ENCODE peak calls at places on chromosomes 4 and X, in eight cellular contexts. One of them, this sample, is unnamed.

GRCh38 chrX:10160221-10160620 is 3.4 kb downstream of the CLCN4 start:
- DNase-seq in AG08395: no peak
- DNase-seq in smooth muscle cell of the brain vasculature: no peak
- DNase-seq in ecto neural progenitor cell: no peak
- DNase-seq in T-helper 2 cell: no peak
- DNase-seq in B cell: no peak
- DNase-seq in Panc1: no peak
- DNase-seq in HT1080: no peak
- DNase-seq in this sample: no peak

GRCh38 chrX:43328358-43328946 is 327.6 kb upstream of the MAOA start:
- DNase-seq in AG08395: no peak
- DNase-seq in smooth muscle cell of the brain vasculature: no peak
- DNase-seq in ecto neural progenitor cell: no peak
- DNase-seq in T-helper 2 cell: no peak
- DNase-seq in B cell: no peak
- DNase-seq in Panc1: no peak
- DNase-seq in HT1080: no peak
- DNase-seq in this sample: no peak

GRCh38 chr4:78622253-78622979 is 70.8 kb downstream of the ANXA3 start:
- DNase-seq in AG08395: peak; percentile 36
- DNase-seq in smooth muscle cell of the brain vasculature: no peak
- DNase-seq in ecto neural progenitor cell: no peak
- DNase-seq in T-helper 2 cell: no peak
- DNase-seq in B cell: no peak
- DNase-seq in Panc1: no peak
- DNase-seq in HT1080: peak; percentile 88
- DNase-seq in this sample: no peak

GRCh38 chr4:48375651-48376291 is 34.4 kb downstream of the SLAIN2 start:
- DNase-seq in AG08395: peak; percentile 31
- DNase-seq in smooth muscle cell of the brain vasculature: peak; percentile 53
- DNase-seq in ecto neural progenitor cell: no peak
- DNase-seq in T-helper 2 cell: no peak
- DNase-seq in B cell: no peak
- DNase-seq in Panc1: peak; percentile 12
- DNase-seq in HT1080: peak; percentile 85
- DNase-seq in this sample: no peak

GRCh38 chr4:145299380-145300076 is 119.1 kb upstream of the OTUD4 start:
- DNase-seq in AG08395: peak; percentile 67
- DNase-seq in smooth muscle cell of the brain vasculature: peak; percentile 12
- DNase-seq in ecto neural progenitor cell: no peak
- DNase-seq in T-helper 2 cell: peak; percentile 63
- DNase-seq in B cell: no peak
- DNase-seq in Panc1: no peak
- DNase-seq in HT1080: peak; percentile 85
- DNase-seq in this sample: no peak

GRCh38 chr4:40168070-40168469 is 28.8 kb upstream of the RHOH start:
- DNase-seq in AG08395: no peak
- DNase-seq in smooth muscle cell of the brain vasculature: no peak
- DNase-seq in ecto neural progenitor cell: no peak
- DNase-seq in T-helper 2 cell: no peak
- DNase-seq in B cell: no peak
- DNase-seq in Panc1: no peak
- DNase-seq in HT1080: no peak
- DNase-seq in this sample: no peak

GRCh38 chr4:110614981-110615365 is 7.9 kb downstream of the PITX2 start:
- DNase-seq in AG08395: no peak
- DNase-seq in smooth muscle cell of the brain vasculature: no peak
- DNase-seq in ecto neural progenitor cell: no peak
- DNase-seq in T-helper 2 cell: no peak
- DNase-seq in B cell: no peak
- DNase-seq in Panc1: no peak
- DNase-seq in HT1080: no peak
- DNase-seq in this sample: no peak

GRCh38 chr4:73589261-73589847 is 30.9 kb downstream of the RASSF6 start:
- DNase-seq in AG08395: peak; percentile 62
- DNase-seq in smooth muscle cell of the brain vasculature: no peak
- DNase-seq in ecto neural progenitor cell: no peak
- DNase-seq in T-helper 2 cell: no peak
- DNase-seq in B cell: no peak
- DNase-seq in Panc1: no peak
- DNase-seq in HT1080: peak; percentile 35
- DNase-seq in this sample: no peak

GRCh38 chrX:65862638-65863037 is 177.2 kb downstream of the VSIG4 start:
- DNase-seq in AG08395: no peak
- DNase-seq in smooth muscle cell of the brain vasculature: no peak
- DNase-seq in ecto neural progenitor cell: no peak
- DNase-seq in T-helper 2 cell: no peak
- DNase-seq in B cell: no peak
- DNase-seq in Panc1: no peak
- DNase-seq in HT1080: no peak
- DNase-seq in this sample: no peak

GRCh38 chr4:168803727-168804126 is 206.3 kb downstream of the CBR4 start:
- DNase-seq in AG08395: peak; percentile 61
- DNase-seq in smooth muscle cell of the brain vasculature: peak; percentile 72
- DNase-seq in ecto neural progenitor cell: no peak
- DNase-seq in T-helper 2 cell: no peak
- DNase-seq in B cell: no peak
- DNase-seq in Panc1: no peak
- DNase-seq in HT1080: peak; percentile 32
- DNase-seq in this sample: no peak

GRCh38 chr4:155170569-155170968 is 37.9 kb upstream of the NPY2R start:
- DNase-seq in AG08395: no peak
- DNase-seq in smooth muscle cell of the brain vasculature: no peak
- DNase-seq in ecto neural progenitor cell: no peak
- DNase-seq in T-helper 2 cell: no peak
- DNase-seq in B cell: no peak
- DNase-seq in Panc1: no peak
- DNase-seq in HT1080: no peak
- DNase-seq in this sample: no peak

GRCh38 chr4:123940604-123941003 is 544.0 kb downstream of the SPRY1 start:
- DNase-seq in AG08395: no peak
- DNase-seq in smooth muscle cell of the brain vasculature: no peak
- DNase-seq in ecto neural progenitor cell: no peak
- DNase-seq in T-helper 2 cell: no peak
- DNase-seq in B cell: no peak
- DNase-seq in Panc1: no peak
- DNase-seq in HT1080: no peak
- DNase-seq in this sample: no peak

GRCh38 chrX:130351567-130351966 is 11.8 kb downstream of the SLC25A14 start:
- DNase-seq in AG08395: no peak
- DNase-seq in smooth muscle cell of the brain vasculature: no peak
- DNase-seq in ecto neural progenitor cell: no peak
- DNase-seq in T-helper 2 cell: no peak
- DNase-seq in B cell: no peak
- DNase-seq in Panc1: no peak
- DNase-seq in HT1080: no peak
- DNase-seq in this sample: no peak

GRCh38 chr4:148415500-148415899 is 26.7 kb downstream of the NR3C2 start:
- DNase-seq in AG08395: no peak
- DNase-seq in smooth muscle cell of the brain vasculature: no peak
- DNase-seq in ecto neural progenitor cell: no peak
- DNase-seq in T-helper 2 cell: no peak
- DNase-seq in B cell: no peak
- DNase-seq in Panc1: no peak
- DNase-seq in HT1080: peak; percentile 13
- DNase-seq in this sample: no peak

GRCh38 chr4:158535130-158535614 is 13.5 kb downstream of the RXFP1 start:
- DNase-seq in AG08395: peak; percentile 21
- DNase-seq in smooth muscle cell of the brain vasculature: no peak
- DNase-seq in ecto neural progenitor cell: no peak
- DNase-seq in T-helper 2 cell: no peak
- DNase-seq in B cell: no peak
- DNase-seq in Panc1: no peak
- DNase-seq in HT1080: peak; percentile 78
- DNase-seq in this sample: no peak

GRCh38 chr4:145808021-145808650 is 128.2 kb downstream of the C4orf51 start:
- DNase-seq in AG08395: peak; percentile 88
- DNase-seq in smooth muscle cell of the brain vasculature: peak; percentile 58
- DNase-seq in ecto neural progenitor cell: no peak
- DNase-seq in T-helper 2 cell: peak; percentile 14
- DNase-seq in B cell: no peak
- DNase-seq in Panc1: peak; percentile 35
- DNase-seq in HT1080: peak; percentile 96
- DNase-seq in this sample: no peak

GRCh38 chrX:155148724-155149537 is 67.3 kb upstream of the VBP1 start:
- DNase-seq in AG08395: peak; percentile 11
- DNase-seq in smooth muscle cell of the brain vasculature: no peak
- DNase-seq in ecto neural progenitor cell: no peak
- DNase-seq in T-helper 2 cell: no peak
- DNase-seq in B cell: no peak
- DNase-seq in Panc1: no peak
- DNase-seq in HT1080: no peak
- DNase-seq in this sample: no peak